ENCODE peak calls at places on chromosome 11, in nine cellular contexts. R is esophagus squamous epithelium, L is T-cell, E is NCI-H460, Y is GM12865, F is AML-193, Q is T-helper 1 cell, Z is NCI-H2029 treated with DMSO at 0.1 percent for 48 hours, D is NCI-H1105. C is an unnamed sample.

GRCh38 chr11:64400096-64400495 is 41.1 kb downstream of the RPS6KA4 start:
- DNase-seq in Y (no peak), R (no peak), Z (no peak), E (no peak), D (no peak), Q (no peak), L (no peak), F (no peak), C (no peak)

GRCh38 chr11:73866586-73866996 is 10.1 kb downstream of the COA4 start:
- DNase-seq in Q (no peak), Y (no peak), F (no peak), E (peak), D (no peak), L (no peak), Z (no peak), R (no peak), C (peak)

GRCh38 chr11:124830749-124831148 is 30.5 kb upstream of the MSANTD2 start:
- DNase-seq in Z (no peak), E (no peak), Y (no peak), Q (no peak), F (no peak), R (no peak), L (no peak), D (no peak), C (no peak)

GRCh38 chr11:101582242-101583052 is 1.4 kb downstream of the TRPC6 start:
- DNase-seq in Z (no peak), Y (no peak), F (no peak), E (no peak), Q (no peak), R (no peak), D (no peak), L (no peak), C (peak)

GRCh38 chr11:103541186-103541795 is 432.1 kb downstream of the DYNC2H1 start:
- DNase-seq in Z (no peak), R (no peak), D (peak), F (no peak), L (no peak), E (no peak), Y (no peak), Q (no peak), C (no peak)

GRCh38 chr11:119316729-119317591 is at the start of gene MCAM:
- DNase-seq in Q (no peak), L (no peak), E (no peak), R (no peak), Y (peak), F (no peak), Z (no peak), D (peak), C (peak)

GRCh38 chr11:44014968-44015623 is 32.7 kb upstream of the ACCSL start:
- DNase-seq in F (no peak), Z (no peak), Y (no peak), D (no peak), R (no peak), E (no peak), Q (no peak), L (no peak), C (peak)

GRCh38 chr11:73177380-73178091 is 35.4 kb upstream of the FCHSD2 start:
- DNase-seq in E (no peak), F (no peak), Z (no peak), L (no peak), Y (no peak), D (no peak), Q (no peak), R (no peak), C (peak)

GRCh38 chr11:68113986-68114385 is 7.2 kb downstream of the CHKA start:
- DNase-seq in F (no peak), R (no peak), D (no peak), L (no peak), Q (no peak), Z (no peak), Y (no peak), E (no peak), C (no peak)

GRCh38 chr11:75813622-75814039 is 1.4 kb upstream of the UVRAG start:
- DNase-seq in Q (no peak), L (no peak), F (no peak), Y (no peak), E (no peak), Z (no peak), R (no peak), D (no peak), C (peak)

GRCh38 chr11:120611576-120611975 is 100.0 kb downstream of the GRIK4 start:
- DNase-seq in Y (no peak), L (no peak), E (no peak), Q (no peak), F (no peak), R (no peak), D (no peak), Z (no peak), C (no peak)

GRCh38 chr11:126348806-126349582 is 6.5 kb upstream of the ST3GAL4 start:
- DNase-seq in E (no peak), Q (no peak), F (no peak), D (no peak), R (no peak), L (no peak), Z (no peak), Y (no peak), C (peak)

GRCh38 chr11:110339456-110339855 is 43.0 kb upstream of the RDX start:
- DNase-seq in L (no peak), F (no peak), D (no peak), R (no peak), Z (no peak), Q (no peak), E (no peak), Y (peak), C (no peak)

GRCh38 chr11:68224606-68225005 is 11.5 kb upstream of the KMT5B start:
- DNase-seq in F (no peak), L (no peak), D (no peak), Y (no peak), Q (no peak), E (no peak), Z (no peak), R (no peak), C (no peak)

GRCh38 chr11:119470316-119471266 is 47.6 kb upstream of the THY1 start:
- DNase-seq in Q (no peak), L (no peak), Y (no peak), Z (no peak), D (no peak), F (no peak), R (no peak), E (no peak), C (peak)

GRCh38 chr11:75055511-75055910 is 41.2 kb downstream of the OR2AT4 start:
- DNase-seq in D (no peak), Z (no peak), F (no peak), E (no peak), Q (no peak), R (no peak), L (no peak), Y (no peak), C (no peak)